ENCODE peak calls at places on chromosome 5, in four cellular contexts. One of them, this sample, is unnamed.

GRCh38 chr5:172910828-172911627 is 48.2 kb upstream of the RPL26L1 start:
- DNase-seq in H9: peak; percentile 48
- DNase-seq in mesendoderm: peak; percentile 48
- DNase-seq in IMR-90: peak; percentile 96
- DNase-seq in this sample: no peak

GRCh38 chr5:141881886-141882285 is 3.7 kb upstream of the PCDH1 start:
- DNase-seq in H9: peak; percentile 51
- DNase-seq in mesendoderm: peak; percentile 80
- DNase-seq in IMR-90: no peak
- DNase-seq in this sample: no peak

GRCh38 chr5:165227515-165227914 is 1722.1 kb downstream of the MAT2B start:
- DNase-seq in H9: no peak
- DNase-seq in mesendoderm: peak; percentile 13
- DNase-seq in IMR-90: no peak
- DNase-seq in this sample: no peak

GRCh38 chr5:54993318-54993717 is 7.9 kb upstream of the ESM1 start:
- DNase-seq in H9: no peak
- DNase-seq in mesendoderm: peak; percentile 62
- DNase-seq in IMR-90: peak; percentile 38
- DNase-seq in this sample: no peak

GRCh38 chr5:981466-981865 is 27.1 kb upstream of the NKD2 start:
- DNase-seq in H9: peak; percentile 34
- DNase-seq in mesendoderm: no peak
- DNase-seq in IMR-90: no peak
- DNase-seq in this sample: no peak

GRCh38 chr5:18305288-18305899 is 671.1 kb downstream of the TAF11L14 start:
- DNase-seq in H9: peak; percentile 34
- DNase-seq in mesendoderm: peak; percentile 49
- DNase-seq in IMR-90: peak; percentile 39
- DNase-seq in this sample: peak; percentile 21

GRCh38 chr5:132102101-132102701 is 28.6 kb downstream of the CSF2 start:
- DNase-seq in H9: no peak
- DNase-seq in mesendoderm: no peak
- DNase-seq in IMR-90: no peak
- DNase-seq in this sample: no peak

GRCh38 chr5:68086443-68086842 is 129.1 kb upstream of the PIK3R1 start:
- DNase-seq in H9: no peak
- DNase-seq in mesendoderm: no peak
- DNase-seq in IMR-90: no peak
- DNase-seq in this sample: no peak

GRCh38 chr5:150131461-150131860 is 24.2 kb downstream of the PDGFRB start:
- DNase-seq in H9: no peak
- DNase-seq in mesendoderm: no peak
- DNase-seq in IMR-90: peak; percentile 56
- DNase-seq in this sample: no peak

GRCh38 chr5:92017786-92018185 is 634.7 kb upstream of the ARRDC3 start:
- DNase-seq in H9: no peak
- DNase-seq in mesendoderm: no peak
- DNase-seq in IMR-90: peak; percentile 91
- DNase-seq in this sample: no peak

GRCh38 chr5:1341863-1342262 is 3.0 kb downstream of the CLPTM1L start:
- DNase-seq in H9: no peak
- DNase-seq in mesendoderm: no peak
- DNase-seq in IMR-90: no peak
- DNase-seq in this sample: no peak

GRCh38 chr5:77168187-77168883 is 42.1 kb upstream of the PDE8B start:
- DNase-seq in H9: no peak
- DNase-seq in mesendoderm: no peak
- DNase-seq in IMR-90: peak; percentile 57
- DNase-seq in this sample: no peak

GRCh38 chr5:73228052-73228451 is 55.1 kb downstream of the TMEM174 start:
- DNase-seq in H9: no peak
- DNase-seq in mesendoderm: no peak
- DNase-seq in IMR-90: no peak
- DNase-seq in this sample: no peak

GRCh38 chr5:158995694-158996173 is 104.0 kb downstream of the EBF1 start:
- DNase-seq in H9: no peak
- DNase-seq in mesendoderm: no peak
- DNase-seq in IMR-90: no peak
- DNase-seq in this sample: no peak

GRCh38 chr5:129361441-129362025 is 98.6 kb upstream of the ADAMTS19 start:
- DNase-seq in H9: no peak
- DNase-seq in mesendoderm: peak; percentile 36
- DNase-seq in IMR-90: peak; percentile 3
- DNase-seq in this sample: no peak

GRCh38 chr5:82534891-82535395 is 256.8 kb upstream of the RPS23 start:
- DNase-seq in H9: no peak
- DNase-seq in mesendoderm: no peak
- DNase-seq in IMR-90: no peak
- DNase-seq in this sample: no peak

GRCh38 chr5:166992874-166993722 is 1298.3 kb upstream of the WWC1 start:
- DNase-seq in H9: no peak
- DNase-seq in mesendoderm: peak; percentile 8
- DNase-seq in IMR-90: no peak
- DNase-seq in this sample: no peak

GRCh38 chr5:140563554-140563953 is 844 bp downstream of the APBB3 start:
- DNase-seq in H9: no peak
- DNase-seq in mesendoderm: no peak
- DNase-seq in IMR-90: no peak
- DNase-seq in this sample: no peak

GRCh38 chr5:140042551-140043507 is at the start of gene NRG2:
- DNase-seq in H9: peak; percentile 89
- DNase-seq in mesendoderm: peak; percentile 90
- DNase-seq in IMR-90: peak; percentile 7
- DNase-seq in this sample: peak; percentile 69

GRCh38 chr5:32443145-32443540 is 1.4 kb downstream of the ZFR start:
- DNase-seq in H9: no peak
- DNase-seq in mesendoderm: no peak
- DNase-seq in IMR-90: peak; percentile 57
- DNase-seq in this sample: no peak

GRCh38 chr5:171697591-171698102 is 88.0 kb upstream of the SMIM23 start:
- DNase-seq in H9: no peak
- DNase-seq in mesendoderm: no peak
- DNase-seq in IMR-90: no peak
- DNase-seq in this sample: no peak

GRCh38 chr5:173538654-173539053 is 77.8 kb downstream of the BOD1 start:
- DNase-seq in H9: no peak
- DNase-seq in mesendoderm: no peak
- DNase-seq in IMR-90: no peak
- DNase-seq in this sample: no peak

GRCh38 chr5:83099445-83099844 is 22.1 kb downstream of the XRCC4 start:
- DNase-seq in H9: no peak
- DNase-seq in mesendoderm: no peak
- DNase-seq in IMR-90: no peak
- DNase-seq in this sample: peak; percentile 31

GRCh38 chr5:33588654-33589372 is 148.0 kb downstream of the TARS1 start:
- DNase-seq in H9: peak; percentile 81
- DNase-seq in mesendoderm: peak; percentile 80
- DNase-seq in IMR-90: no peak
- DNase-seq in this sample: no peak

GRCh38 chr5:65305913-65306312 is 175.8 kb downstream of the ADAMTS6 start:
- DNase-seq in H9: no peak
- DNase-seq in mesendoderm: no peak
- DNase-seq in IMR-90: peak; percentile 84
- DNase-seq in this sample: no peak

GRCh38 chr5:172164773-172165212 is 23.2 kb downstream of the STK10 start:
- DNase-seq in H9: no peak
- DNase-seq in mesendoderm: no peak
- DNase-seq in IMR-90: peak; percentile 45
- DNase-seq in this sample: no peak

GRCh38 chr5:3336666-3337065 is 259.0 kb upstream of the IRX1 start:
- DNase-seq in H9: no peak
- DNase-seq in mesendoderm: no peak
- DNase-seq in IMR-90: no peak
- DNase-seq in this sample: no peak

DNA sequence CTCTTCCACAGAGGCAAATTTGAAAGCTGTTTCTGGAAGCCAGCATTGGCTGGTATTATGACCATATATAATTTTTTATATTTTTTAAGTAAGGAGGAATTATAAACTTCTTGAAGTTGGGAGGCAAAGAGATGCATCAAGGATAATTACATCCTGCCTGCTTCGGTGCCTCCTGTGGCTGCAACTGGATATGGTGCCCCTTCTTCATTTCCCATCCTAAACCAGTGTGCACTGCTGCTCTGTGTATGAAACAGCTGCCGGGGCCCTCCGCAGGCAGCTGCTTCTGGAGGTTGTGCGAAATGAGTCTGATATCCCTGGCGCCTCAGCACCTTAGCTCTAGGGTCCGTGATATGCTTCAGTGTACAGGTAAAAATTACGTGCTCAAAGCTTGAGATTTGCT is 304.2 kb downstream of the ENC1 start:
- DNase-seq in H9: no peak
- DNase-seq in mesendoderm: no peak
- DNase-seq in IMR-90: no peak
- DNase-seq in this sample: no peak
- H2BK5ac ChIP-seq in H9: no peak overlapping the region
- H2BK5ac ChIP-seq in mesendoderm: no peak overlapping the region
- H2BK5ac ChIP-seq in IMR-90: no peak overlapping the region
- H2BK5ac ChIP-seq in this sample: no peak overlapping the region

DNA sequence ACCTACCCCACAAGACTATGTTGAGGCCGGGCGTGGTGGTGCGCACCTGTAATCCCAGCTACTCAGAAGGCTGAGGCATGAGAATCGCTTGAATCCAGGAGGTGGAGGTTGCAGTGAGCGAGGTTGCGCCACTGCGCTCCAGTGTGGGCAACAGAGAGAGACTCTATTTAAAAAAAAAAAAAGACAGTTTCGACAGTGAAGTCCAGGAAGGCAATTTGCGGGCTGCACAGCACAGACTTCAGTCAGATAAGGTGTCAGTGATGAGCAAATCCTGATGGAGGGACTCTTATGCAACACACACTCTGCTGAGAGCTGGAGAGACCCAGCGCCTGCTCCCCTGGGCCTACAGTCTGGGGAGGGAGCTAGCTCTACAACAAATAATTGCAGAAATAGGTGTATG is 14.2 kb downstream of the CCNJL start:
- DNase-seq in H9: no peak
- DNase-seq in mesendoderm: no peak
- DNase-seq in IMR-90: no peak
- DNase-seq in this sample: no peak
- H4K8ac ChIP-seq in H9: no peak overlapping the region
- H4K8ac ChIP-seq in mesendoderm: no peak overlapping the region
- H4K8ac ChIP-seq in IMR-90: no peak overlapping the region
- H4K8ac ChIP-seq in this sample: no peak overlapping the region

GRCh38 chr5:148909001-148909400 is 82.6 kb downstream of the ADRB2 start:
- DNase-seq in H9: no peak
- DNase-seq in mesendoderm: no peak
- DNase-seq in IMR-90: peak; percentile 87
- DNase-seq in this sample: no peak

GRCh38 chr5:148909766-148910165 is 83.4 kb downstream of the ADRB2 start:
- DNase-seq in H9: no peak
- DNase-seq in mesendoderm: no peak
- DNase-seq in IMR-90: no peak
- DNase-seq in this sample: no peak

GRCh38 chr5:148910686-148911361 is 84.4 kb downstream of the ADRB2 start:
- DNase-seq in H9: no peak
- DNase-seq in mesendoderm: no peak
- DNase-seq in IMR-90: peak; percentile 64
- DNase-seq in this sample: no peak

GRCh38 chr5:148911386-148911785 is 85.0 kb downstream of the ADRB2 start:
- DNase-seq in H9: no peak
- DNase-seq in mesendoderm: no peak
- DNase-seq in IMR-90: no peak
- DNase-seq in this sample: no peak

DNA sequence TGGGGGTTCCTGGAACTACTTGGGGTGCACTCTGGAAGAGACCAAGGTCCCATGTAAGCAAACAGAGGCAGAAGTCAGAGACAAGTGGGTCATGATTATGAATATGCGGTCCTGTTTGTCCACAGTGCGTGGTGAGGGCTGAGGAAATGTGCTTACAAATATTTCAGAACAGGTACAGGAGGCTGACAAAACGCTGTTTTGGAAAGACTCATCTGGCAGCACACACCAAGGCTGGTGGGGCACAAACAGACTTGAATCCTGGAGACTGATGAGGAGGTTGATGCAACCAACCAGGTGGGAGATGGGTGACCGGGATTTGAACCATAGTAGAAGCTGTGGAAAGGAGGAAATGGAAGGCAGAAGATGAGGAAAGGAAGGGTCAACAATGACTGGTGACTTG is 83.8 kb downstream of the ADRB2 start:
- DNase-seq in H9: no peak
- DNase-seq in mesendoderm: no peak
- DNase-seq in IMR-90: no peak
- DNase-seq in this sample: no peak
- H3K18ac ChIP-seq in H9: no peak overlapping the region
- H3K18ac ChIP-seq in mesendoderm: no peak overlapping the region
- H3K18ac ChIP-seq in IMR-90: peak overlapping the region; percentile 39
- H3K18ac ChIP-seq in this sample: no peak overlapping the region

GRCh38 chr5:43315262-43315661 is 2.0 kb upstream of the HMGCS1 start:
- DNase-seq in H9: no peak
- DNase-seq in mesendoderm: peak; percentile 18
- DNase-seq in IMR-90: peak; percentile 57
- DNase-seq in this sample: no peak
- H2BK5ac ChIP-seq in H9: no peak overlapping the region
- H2BK5ac ChIP-seq in mesendoderm: peak overlapping the region; percentile 25
- H2BK5ac ChIP-seq in IMR-90: no peak overlapping the region
- H2BK5ac ChIP-seq in this sample: no peak overlapping the region

GRCh38 chr5:5318426-5319205 is 103.9 kb upstream of the ICE1 start:
- DNase-seq in H9: no peak
- DNase-seq in mesendoderm: no peak
- DNase-seq in IMR-90: no peak
- DNase-seq in this sample: no peak
- H4K8ac ChIP-seq in H9: no peak overlapping the region
- H4K8ac ChIP-seq in mesendoderm: no peak overlapping the region
- H4K8ac ChIP-seq in IMR-90: no peak overlapping the region
- H4K8ac ChIP-seq in this sample: no peak overlapping the region

GRCh38 chr5:177452688-177453638 is 6.3 kb downstream of the PRR7 start:
- DNase-seq in H9: no peak
- DNase-seq in mesendoderm: no peak
- DNase-seq in IMR-90: no peak
- DNase-seq in this sample: no peak
- H3K18ac ChIP-seq in H9: no peak overlapping the region
- H3K18ac ChIP-seq in mesendoderm: no peak overlapping the region
- H3K18ac ChIP-seq in IMR-90: no peak overlapping the region
- H3K18ac ChIP-seq in this sample: peak overlapping the region; percentile 2

This sample was measured in neuronal stem cell.